ENCODE peak calls at places on chromosome 2, in six cellular contexts. One of them, this sample, is unnamed. For H3K4me1 and H3K36me3, the result is how much of the 10 kb centered on the place peaks cover.

GRCh38 chr2:207768891-207769596 is 662 bp downstream of the FZD5 start:
- DNase-seq in body of pancreas: peak
- DNase-seq in HCT116: no peak
- DNase-seq in upper lobe of right lung: peak
- DNase-seq in kidney: peak
- DNase-seq in breast epithelium: no peak
- DNase-seq in this sample: peak

GRCh38 chr2:6310186-6310909 is 555.4 kb downstream of the CMPK2 start:
- DNase-seq in breast epithelium: no peak
- DNase-seq in HCT116: no peak
- DNase-seq in upper lobe of right lung: no peak
- DNase-seq in kidney: peak
- DNase-seq in body of pancreas: no peak
- DNase-seq in this sample: no peak

GRCh38 chr2:238320648-238321281 is 447 bp downstream of the TRAF3IP1 start:
- DNase-seq in HCT116: no peak
- DNase-seq in body of pancreas: no peak
- DNase-seq in breast epithelium: no peak
- DNase-seq in upper lobe of right lung: no peak
- DNase-seq in kidney: peak
- DNase-seq in this sample: no peak

GRCh38 chr2:72859831-72860262 is 27.4 kb upstream of the SPR start:
- DNase-seq in HCT116: peak
- DNase-seq in breast epithelium: no peak
- DNase-seq in kidney: no peak
- DNase-seq in body of pancreas: peak
- DNase-seq in upper lobe of right lung: no peak
- DNase-seq in this sample: peak

GRCh38 chr2:128473175-128474013 is 154.7 kb upstream of the HS6ST1 start:
- DNase-seq in upper lobe of right lung: peak
- DNase-seq in HCT116: no peak
- DNase-seq in breast epithelium: no peak
- DNase-seq in kidney: peak
- DNase-seq in body of pancreas: no peak
- DNase-seq in this sample: no peak

GRCh38 chr2:161416633-161417427 is 733 bp downstream of the TBR1 start:
- DNase-seq in body of pancreas: no peak
- DNase-seq in upper lobe of right lung: no peak
- DNase-seq in kidney: no peak
- DNase-seq in HCT116: no peak
- DNase-seq in breast epithelium: no peak
- DNase-seq in this sample: no peak

GRCh38 chr2:120390381-120391055 is 44.6 kb downstream of the INHBB start:
- DNase-seq in upper lobe of right lung: no peak
- DNase-seq in body of pancreas: no peak
- DNase-seq in HCT116: no peak
- DNase-seq in kidney: peak
- DNase-seq in breast epithelium: peak
- DNase-seq in this sample: no peak

GRCh38 chr2:228181098-228182019 is at the start of gene SPHKAP:
- DNase-seq in kidney: peak
- DNase-seq in body of pancreas: no peak
- DNase-seq in HCT116: no peak
- DNase-seq in upper lobe of right lung: no peak
- DNase-seq in breast epithelium: no peak
- DNase-seq in this sample: no peak

GRCh38 chr2:185618630-185619029 is 120.0 kb upstream of the FSIP2 start:
- DNase-seq in breast epithelium: no peak
- DNase-seq in body of pancreas: no peak
- DNase-seq in HCT116: no peak
- DNase-seq in kidney: no peak
- DNase-seq in upper lobe of right lung: no peak
- DNase-seq in this sample: no peak

GRCh38 chr2:171522804-171523338 is 597 bp downstream of the CYBRD1 start:
- DNase-seq in body of pancreas: no peak
- DNase-seq in upper lobe of right lung: peak
- DNase-seq in breast epithelium: peak
- DNase-seq in HCT116: no peak
- DNase-seq in kidney: peak
- DNase-seq in this sample: no peak

GRCh38 chr2:222875482-222875881 is 14.6 kb downstream of the ACSL3 start:
- DNase-seq in breast epithelium: no peak
- DNase-seq in upper lobe of right lung: no peak
- DNase-seq in kidney: no peak
- DNase-seq in HCT116: no peak
- DNase-seq in body of pancreas: no peak
- DNase-seq in this sample: no peak
- H3K4me3 ChIP-seq in breast epithelium: no peak
- H3K4me3 ChIP-seq in upper lobe of right lung: no peak
- H3K4me3 ChIP-seq in kidney: no peak
- H3K4me3 ChIP-seq in HCT116: no peak
- H3K4me3 ChIP-seq in body of pancreas: no peak
- H3K4me3 ChIP-seq in this sample: no peak

GRCh38 chr2:37647941-37648315 is 23.5 kb downstream of the CDC42EP3 start:
- DNase-seq in kidney: no peak
- DNase-seq in HCT116: no peak
- DNase-seq in breast epithelium: no peak
- DNase-seq in upper lobe of right lung: no peak
- DNase-seq in body of pancreas: no peak
- DNase-seq in this sample: no peak

GRCh38 chr2:37644191-37644590 is 27.3 kb downstream of the CDC42EP3 start:
- DNase-seq in upper lobe of right lung: no peak
- DNase-seq in kidney: no peak
- DNase-seq in HCT116: no peak
- DNase-seq in body of pancreas: no peak
- DNase-seq in breast epithelium: no peak
- DNase-seq in this sample: no peak

GRCh38 chr2:37643102-37644078 is 28.1 kb downstream of the CDC42EP3 start:
- DNase-seq in body of pancreas: no peak
- DNase-seq in upper lobe of right lung: no peak
- DNase-seq in HCT116: no peak
- DNase-seq in kidney: no peak
- DNase-seq in breast epithelium: no peak
- DNase-seq in this sample: no peak

GRCh38 chr2:37645363-37645762 is 26.1 kb downstream of the CDC42EP3 start:
- DNase-seq in body of pancreas: no peak
- DNase-seq in upper lobe of right lung: no peak
- DNase-seq in HCT116: no peak
- DNase-seq in breast epithelium: no peak
- DNase-seq in kidney: no peak
- DNase-seq in this sample: no peak

GRCh38 chr2:37645836-37646235 is 25.6 kb downstream of the CDC42EP3 start:
- DNase-seq in kidney: no peak
- DNase-seq in upper lobe of right lung: no peak
- DNase-seq in body of pancreas: no peak
- DNase-seq in HCT116: no peak
- DNase-seq in breast epithelium: no peak
- DNase-seq in this sample: no peak
- H3K4me1 ChIP-seq in kidney: under half
- H3K4me1 ChIP-seq in upper lobe of right lung: under half
- H3K4me1 ChIP-seq in body of pancreas: under half
- H3K4me1 ChIP-seq in HCT116: under half
- H3K4me1 ChIP-seq in breast epithelium: under half
- H3K4me1 ChIP-seq in this sample: under half

GRCh38 chr2:182728028-182728427 is 12.0 kb downstream of the DNAJC10 start:
- DNase-seq in kidney: no peak
- DNase-seq in HCT116: no peak
- DNase-seq in upper lobe of right lung: no peak
- DNase-seq in breast epithelium: no peak
- DNase-seq in body of pancreas: no peak
- DNase-seq in this sample: no peak

GRCh38 chr2:182730486-182730885 is 14.4 kb downstream of the DNAJC10 start:
- DNase-seq in HCT116: no peak
- DNase-seq in breast epithelium: no peak
- DNase-seq in upper lobe of right lung: no peak
- DNase-seq in kidney: no peak
- DNase-seq in body of pancreas: no peak
- DNase-seq in this sample: no peak

GRCh38 chr2:182729710-182730339 is 13.8 kb downstream of the DNAJC10 start:
- DNase-seq in HCT116: no peak
- DNase-seq in kidney: no peak
- DNase-seq in breast epithelium: no peak
- DNase-seq in body of pancreas: no peak
- DNase-seq in upper lobe of right lung: no peak
- DNase-seq in this sample: no peak

DNA sequence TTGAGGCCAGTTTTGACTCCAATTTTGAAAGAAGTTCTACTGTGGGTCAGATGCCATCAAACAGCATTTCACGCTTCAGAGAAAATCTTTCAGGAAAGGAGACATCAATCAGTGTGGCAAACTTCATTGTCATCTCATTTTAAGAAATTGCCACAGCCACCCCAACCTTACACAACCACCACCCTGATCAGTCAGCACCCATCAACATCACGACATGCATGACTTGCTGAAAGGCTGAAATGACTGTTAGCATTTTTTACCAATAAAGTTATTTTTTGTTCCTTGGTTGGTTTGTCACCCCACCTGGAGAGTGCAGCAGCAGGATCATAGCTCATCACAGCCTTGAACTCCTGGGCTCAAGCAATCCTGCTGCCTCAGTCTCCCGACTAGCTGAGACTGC is 10.4 kb downstream of the DNAJC10 start:
- DNase-seq in body of pancreas: no peak
- DNase-seq in HCT116: no peak
- DNase-seq in breast epithelium: no peak
- DNase-seq in upper lobe of right lung: no peak
- DNase-seq in kidney: no peak
- DNase-seq in this sample: no peak
- H3K36me3 ChIP-seq in body of pancreas: under half
- H3K36me3 ChIP-seq in HCT116: under half
- H3K36me3 ChIP-seq in breast epithelium: under half
- H3K36me3 ChIP-seq in upper lobe of right lung: half or more
- H3K36me3 ChIP-seq in kidney: under half
- H3K36me3 ChIP-seq in this sample: under half

DNA sequence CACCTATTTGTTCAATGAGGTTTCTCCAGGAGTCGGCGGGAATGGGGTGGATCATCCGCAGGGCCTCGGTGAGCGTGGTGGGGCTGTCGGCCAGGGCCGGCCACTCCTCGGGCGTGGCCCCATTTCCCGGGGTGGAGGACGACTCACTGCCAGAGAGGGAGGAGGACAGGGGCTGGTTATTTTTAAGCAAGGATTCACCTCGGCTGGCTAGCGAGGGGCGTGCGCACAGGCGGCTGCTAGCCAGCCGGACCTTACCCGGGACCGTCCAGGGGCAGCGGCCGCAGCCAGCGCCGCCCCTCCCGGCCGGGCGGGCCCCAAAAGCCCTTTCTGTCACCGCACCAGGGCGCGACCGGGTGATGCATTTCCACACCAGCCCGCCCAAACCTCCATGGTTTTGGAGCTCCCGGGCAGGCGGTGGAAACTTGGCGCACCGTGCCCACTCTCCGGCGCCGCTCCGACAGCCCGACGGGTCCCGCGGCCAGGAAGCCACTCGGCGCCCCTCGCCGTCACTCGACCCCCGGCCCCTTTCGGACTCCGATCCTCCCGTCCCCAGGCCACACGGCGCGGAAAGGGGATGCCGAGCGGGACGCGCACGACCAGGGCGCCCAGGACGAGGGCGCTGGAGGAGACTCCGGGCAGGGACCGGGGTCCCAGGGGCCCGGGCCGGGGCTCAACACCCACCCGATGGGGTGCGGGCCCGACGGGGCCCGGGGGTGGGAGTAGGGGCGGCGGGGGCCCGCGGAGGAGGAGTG is 57.2 kb downstream of the SNORC start:
- DNase-seq in kidney: no peak
- DNase-seq in breast epithelium: no peak
- DNase-seq in upper lobe of right lung: no peak
- DNase-seq in HCT116: no peak
- DNase-seq in body of pancreas: no peak
- DNase-seq in this sample: no peak
- H3K4me3 ChIP-seq in kidney: no peak
- H3K4me3 ChIP-seq in breast epithelium: peak
- H3K4me3 ChIP-seq in upper lobe of right lung: no peak
- H3K4me3 ChIP-seq in HCT116: no peak
- H3K4me3 ChIP-seq in body of pancreas: no peak
- H3K4me3 ChIP-seq in this sample: peak

DNA sequence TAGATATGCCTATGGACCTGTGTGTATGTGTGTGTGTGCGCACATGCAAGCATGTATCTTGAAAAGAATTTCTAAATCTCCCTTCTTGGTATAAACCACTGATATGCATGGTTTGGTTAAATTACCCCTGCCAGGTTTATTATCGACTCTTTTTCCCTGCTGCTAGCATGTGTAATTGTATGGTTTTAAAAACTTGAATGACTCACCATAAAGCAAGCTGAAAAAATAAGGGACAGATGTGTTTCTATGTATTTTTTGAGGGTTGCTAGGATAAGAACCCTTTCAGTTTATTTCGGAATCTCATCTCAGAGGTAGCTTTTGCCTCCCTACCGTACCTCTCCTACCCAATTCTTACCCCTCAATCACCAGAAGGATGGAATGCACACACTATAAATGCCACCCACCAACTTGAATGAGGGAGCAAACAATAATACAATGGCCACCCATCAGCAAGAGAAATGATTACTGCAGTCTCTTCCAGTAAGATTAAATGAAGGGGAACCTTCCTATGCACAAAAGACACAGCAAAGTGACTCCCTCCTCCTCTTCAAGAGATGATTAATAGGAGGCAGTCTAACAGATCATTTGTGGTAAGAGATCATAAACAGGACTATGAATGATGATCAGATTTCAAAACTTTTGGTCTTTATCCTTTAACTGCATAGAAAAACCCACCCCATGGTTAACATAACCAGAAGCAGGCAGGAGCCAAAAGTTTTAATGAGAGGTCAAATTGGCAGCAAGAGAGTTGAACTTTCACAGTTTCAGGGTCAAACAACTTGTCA is 357.2 kb downstream of the SATB2 start:
- DNase-seq in body of pancreas: no peak
- DNase-seq in upper lobe of right lung: no peak
- DNase-seq in kidney: no peak
- DNase-seq in breast epithelium: no peak
- DNase-seq in HCT116: no peak
- DNase-seq in this sample: no peak
- H3K4me1 ChIP-seq in body of pancreas: under half
- H3K4me1 ChIP-seq in upper lobe of right lung: under half
- H3K4me1 ChIP-seq in kidney: under half
- H3K4me1 ChIP-seq in breast epithelium: under half
- H3K4me1 ChIP-seq in HCT116: under half
- H3K4me1 ChIP-seq in this sample: under half